ENCODE peak calls at places on chromosomes 16 and 17, in ten cellular contexts. One of them, this sample, is unnamed.

GRCh38 chr16:48503779-48504178 is 106.2 kb downstream of the N4BP1 start:
- DNase-seq in adrenal gland: no peak
- DNase-seq in keratinocyte: no peak
- DNase-seq in heart right ventricle: peak; percentile 48
- DNase-seq in A549: no peak
- DNase-seq in heart left ventricle: peak; percentile 56
- DNase-seq in hepatocyte: peak; percentile 76
- DNase-seq in dorsolateral prefrontal cortex: no peak
- DNase-seq in small intestine: no peak
- DNase-seq in HL-60: no peak
- DNase-seq in this sample: no peak

GRCh38 chr16:84137287-84137686 is 7.7 kb downstream of the HSDL1 start:
- DNase-seq in adrenal gland: no peak
- DNase-seq in keratinocyte: no peak
- DNase-seq in heart right ventricle: no peak
- DNase-seq in A549: no peak
- DNase-seq in heart left ventricle: no peak
- DNase-seq in hepatocyte: no peak
- DNase-seq in dorsolateral prefrontal cortex: no peak
- DNase-seq in small intestine: no peak
- DNase-seq in HL-60: no peak
- DNase-seq in this sample: no peak

GRCh38 chr17:9818760-9819159 is 3.1 kb downstream of the GSG1L2 start:
- DNase-seq in adrenal gland: no peak
- DNase-seq in keratinocyte: no peak
- DNase-seq in heart right ventricle: no peak
- DNase-seq in A549: no peak
- DNase-seq in heart left ventricle: no peak
- DNase-seq in hepatocyte: no peak
- DNase-seq in dorsolateral prefrontal cortex: no peak
- DNase-seq in small intestine: no peak
- DNase-seq in HL-60: no peak
- DNase-seq in this sample: no peak

GRCh38 chr16:84453061-84453752 is 51.3 kb downstream of the MEAK7 start:
- DNase-seq in adrenal gland: no peak
- DNase-seq in keratinocyte: no peak
- DNase-seq in heart right ventricle: no peak
- DNase-seq in A549: no peak
- DNase-seq in heart left ventricle: no peak
- DNase-seq in hepatocyte: no peak
- DNase-seq in dorsolateral prefrontal cortex: no peak
- DNase-seq in small intestine: no peak
- DNase-seq in HL-60: no peak
- DNase-seq in this sample: no peak

GRCh38 chr17:71926746-71927398 is 193.9 kb upstream of the SOX9 start:
- DNase-seq in adrenal gland: no peak
- DNase-seq in keratinocyte: no peak
- DNase-seq in heart right ventricle: no peak
- DNase-seq in A549: no peak
- DNase-seq in heart left ventricle: no peak
- DNase-seq in hepatocyte: no peak
- DNase-seq in dorsolateral prefrontal cortex: no peak
- DNase-seq in small intestine: no peak
- DNase-seq in HL-60: no peak
- DNase-seq in this sample: no peak

GRCh38 chr16:64094170-64094960 is 1027.5 kb downstream of the CDH11 start:
- DNase-seq in adrenal gland: no peak
- DNase-seq in keratinocyte: no peak
- DNase-seq in heart right ventricle: no peak
- DNase-seq in A549: no peak
- DNase-seq in heart left ventricle: no peak
- DNase-seq in hepatocyte: no peak
- DNase-seq in dorsolateral prefrontal cortex: no peak
- DNase-seq in small intestine: no peak
- DNase-seq in HL-60: no peak
- DNase-seq in this sample: no peak

GRCh38 chr16:19718624-19718965 is 524 bp downstream of the IQCK start:
- DNase-seq in adrenal gland: no peak
- DNase-seq in keratinocyte: no peak
- DNase-seq in heart right ventricle: no peak
- DNase-seq in A549: no peak
- DNase-seq in heart left ventricle: no peak
- DNase-seq in hepatocyte: peak; percentile 37
- DNase-seq in dorsolateral prefrontal cortex: peak; percentile 16
- DNase-seq in small intestine: peak; percentile 20
- DNase-seq in HL-60: peak; percentile 36
- DNase-seq in this sample: no peak

GRCh38 chr16:83227336-83227735 is 580.4 kb upstream of the HSBP1 start:
- DNase-seq in adrenal gland: no peak
- DNase-seq in keratinocyte: no peak
- DNase-seq in heart right ventricle: no peak
- DNase-seq in A549: no peak
- DNase-seq in heart left ventricle: no peak
- DNase-seq in hepatocyte: no peak
- DNase-seq in dorsolateral prefrontal cortex: no peak
- DNase-seq in small intestine: no peak
- DNase-seq in HL-60: no peak
- DNase-seq in this sample: no peak

GRCh38 chr17:76871668-76872067 is 3.5 kb downstream of the MGAT5B start:
- DNase-seq in adrenal gland: no peak
- DNase-seq in keratinocyte: no peak
- DNase-seq in heart right ventricle: no peak
- DNase-seq in A549: peak; percentile 36
- DNase-seq in heart left ventricle: no peak
- DNase-seq in hepatocyte: no peak
- DNase-seq in dorsolateral prefrontal cortex: no peak
- DNase-seq in small intestine: no peak
- DNase-seq in HL-60: no peak
- DNase-seq in this sample: no peak

DNA sequence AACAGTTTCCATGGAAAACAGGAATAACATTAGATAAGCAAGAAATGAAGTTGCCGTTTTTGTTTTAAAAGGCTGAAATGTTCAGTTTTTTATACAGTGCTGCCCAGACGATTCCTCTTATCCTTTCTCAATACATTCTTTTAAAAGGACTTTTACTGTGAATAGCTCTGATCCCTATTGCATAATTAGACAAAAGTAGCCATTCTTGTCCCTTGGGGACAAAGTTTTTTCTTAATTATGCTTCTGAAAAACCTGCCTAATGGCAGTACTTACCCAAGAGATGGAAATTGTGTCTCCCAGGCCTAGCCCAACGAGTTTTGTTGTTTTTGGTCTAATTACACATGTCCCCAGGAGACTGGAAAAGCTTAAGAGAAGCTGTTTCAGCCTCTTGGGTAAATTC is 27.6 kb downstream of the NXPH3 start:
- DNase-seq in adrenal gland: no peak
- DNase-seq in keratinocyte: no peak
- DNase-seq in heart right ventricle: no peak
- DNase-seq in A549: no peak
- DNase-seq in heart left ventricle: no peak
- DNase-seq in hepatocyte: no peak
- DNase-seq in dorsolateral prefrontal cortex: no peak
- DNase-seq in small intestine: no peak
- DNase-seq in HL-60: no peak
- DNase-seq in this sample: no peak
- H3K27ac ChIP-seq in adrenal gland: peak overlapping the region; percentile 40
- H3K27ac ChIP-seq in keratinocyte: no peak overlapping the region
- H3K27ac ChIP-seq in heart right ventricle: peak overlapping the region; percentile 26
- H3K27ac ChIP-seq in A549: no peak overlapping the region
- H3K27ac ChIP-seq in heart left ventricle: no peak overlapping the region
- H3K27ac ChIP-seq in hepatocyte: no peak overlapping the region
- H3K27ac ChIP-seq in dorsolateral prefrontal cortex: no peak overlapping the region
- H3K27ac ChIP-seq in small intestine: no peak overlapping the region
- H3K27ac ChIP-seq in HL-60: no peak overlapping the region
- H3K27ac ChIP-seq in this sample: no peak overlapping the region

GRCh38 chr17:31674305-31674704 is 184.7 kb downstream of the COPRS start:
- DNase-seq in adrenal gland: no peak
- DNase-seq in keratinocyte: peak; percentile 40
- DNase-seq in heart right ventricle: no peak
- DNase-seq in A549: no peak
- DNase-seq in heart left ventricle: no peak
- DNase-seq in hepatocyte: no peak
- DNase-seq in dorsolateral prefrontal cortex: no peak
- DNase-seq in small intestine: no peak
- DNase-seq in HL-60: no peak
- DNase-seq in this sample: no peak
- H3K27ac ChIP-seq in adrenal gland: no peak overlapping the region
- H3K27ac ChIP-seq in keratinocyte: peak overlapping the region; percentile 77
- H3K27ac ChIP-seq in heart right ventricle: no peak overlapping the region
- H3K27ac ChIP-seq in A549: no peak overlapping the region
- H3K27ac ChIP-seq in heart left ventricle: no peak overlapping the region
- H3K27ac ChIP-seq in hepatocyte: no peak overlapping the region
- H3K27ac ChIP-seq in dorsolateral prefrontal cortex: no peak overlapping the region
- H3K27ac ChIP-seq in small intestine: no peak overlapping the region
- H3K27ac ChIP-seq in HL-60: no peak overlapping the region
- H3K27ac ChIP-seq in this sample: peak overlapping the region; percentile 55

GRCh38 chr17:31293586-31293985 is 3.5 kb downstream of the OMG start:
- DNase-seq in adrenal gland: no peak
- DNase-seq in keratinocyte: no peak
- DNase-seq in heart right ventricle: no peak
- DNase-seq in A549: no peak
- DNase-seq in heart left ventricle: no peak
- DNase-seq in hepatocyte: no peak
- DNase-seq in dorsolateral prefrontal cortex: no peak
- DNase-seq in small intestine: no peak
- DNase-seq in HL-60: no peak
- DNase-seq in this sample: no peak

GRCh38 chr17:31296156-31296555 is 883 bp downstream of the OMG start:
- DNase-seq in adrenal gland: no peak
- DNase-seq in keratinocyte: no peak
- DNase-seq in heart right ventricle: no peak
- DNase-seq in A549: no peak
- DNase-seq in heart left ventricle: no peak
- DNase-seq in hepatocyte: no peak
- DNase-seq in dorsolateral prefrontal cortex: no peak
- DNase-seq in small intestine: no peak
- DNase-seq in HL-60: no peak
- DNase-seq in this sample: no peak

GRCh38 chr17:31295489-31295871 is 1.6 kb downstream of the OMG start:
- DNase-seq in adrenal gland: no peak
- DNase-seq in keratinocyte: no peak
- DNase-seq in heart right ventricle: no peak
- DNase-seq in A549: no peak
- DNase-seq in heart left ventricle: no peak
- DNase-seq in hepatocyte: no peak
- DNase-seq in dorsolateral prefrontal cortex: no peak
- DNase-seq in small intestine: no peak
- DNase-seq in HL-60: no peak
- DNase-seq in this sample: no peak

GRCh38 chr17:31294839-31295488 is 2.1 kb downstream of the OMG start:
- DNase-seq in adrenal gland: no peak
- DNase-seq in keratinocyte: no peak
- DNase-seq in heart right ventricle: no peak
- DNase-seq in A549: no peak
- DNase-seq in heart left ventricle: no peak
- DNase-seq in hepatocyte: no peak
- DNase-seq in dorsolateral prefrontal cortex: no peak
- DNase-seq in small intestine: no peak
- DNase-seq in HL-60: no peak
- DNase-seq in this sample: no peak

GRCh38 chr17:31294231-31294630 is 2.8 kb downstream of the OMG start:
- DNase-seq in adrenal gland: no peak
- DNase-seq in keratinocyte: no peak
- DNase-seq in heart right ventricle: no peak
- DNase-seq in A549: no peak
- DNase-seq in heart left ventricle: no peak
- DNase-seq in hepatocyte: no peak
- DNase-seq in dorsolateral prefrontal cortex: no peak
- DNase-seq in small intestine: no peak
- DNase-seq in HL-60: no peak
- DNase-seq in this sample: no peak
- H3K27ac ChIP-seq in adrenal gland: no peak overlapping the region
- H3K27ac ChIP-seq in keratinocyte: no peak overlapping the region
- H3K27ac ChIP-seq in heart right ventricle: no peak overlapping the region
- H3K27ac ChIP-seq in A549: no peak overlapping the region
- H3K27ac ChIP-seq in heart left ventricle: no peak overlapping the region
- H3K27ac ChIP-seq in hepatocyte: no peak overlapping the region
- H3K27ac ChIP-seq in dorsolateral prefrontal cortex: peak overlapping the region; percentile 92
- H3K27ac ChIP-seq in small intestine: no peak overlapping the region
- H3K27ac ChIP-seq in HL-60: no peak overlapping the region
- H3K27ac ChIP-seq in this sample: no peak overlapping the region

GRCh38 chr16:86354641-86355040 is 155.7 kb upstream of the FOXF1 start:
- DNase-seq in adrenal gland: no peak
- DNase-seq in keratinocyte: no peak
- DNase-seq in heart right ventricle: no peak
- DNase-seq in A549: no peak
- DNase-seq in heart left ventricle: no peak
- DNase-seq in hepatocyte: no peak
- DNase-seq in dorsolateral prefrontal cortex: no peak
- DNase-seq in small intestine: no peak
- DNase-seq in HL-60: no peak
- DNase-seq in this sample: no peak

GRCh38 chr16:86355951-86356350 is 154.4 kb upstream of the FOXF1 start:
- DNase-seq in adrenal gland: no peak
- DNase-seq in keratinocyte: no peak
- DNase-seq in heart right ventricle: no peak
- DNase-seq in A549: no peak
- DNase-seq in heart left ventricle: no peak
- DNase-seq in hepatocyte: no peak
- DNase-seq in dorsolateral prefrontal cortex: no peak
- DNase-seq in small intestine: no peak
- DNase-seq in HL-60: no peak
- DNase-seq in this sample: no peak

GRCh38 chr16:86355538-86355937 is 154.8 kb upstream of the FOXF1 start:
- DNase-seq in adrenal gland: no peak
- DNase-seq in keratinocyte: no peak
- DNase-seq in heart right ventricle: no peak
- DNase-seq in A549: no peak
- DNase-seq in heart left ventricle: no peak
- DNase-seq in hepatocyte: no peak
- DNase-seq in dorsolateral prefrontal cortex: no peak
- DNase-seq in small intestine: no peak
- DNase-seq in HL-60: no peak
- DNase-seq in this sample: no peak

GRCh38 chr16:86353934-86354333 is 156.4 kb upstream of the FOXF1 start:
- DNase-seq in adrenal gland: no peak
- DNase-seq in keratinocyte: no peak
- DNase-seq in heart right ventricle: no peak
- DNase-seq in A549: no peak
- DNase-seq in heart left ventricle: no peak
- DNase-seq in hepatocyte: no peak
- DNase-seq in dorsolateral prefrontal cortex: no peak
- DNase-seq in small intestine: no peak
- DNase-seq in HL-60: no peak
- DNase-seq in this sample: no peak

GRCh38 chr16:86355114-86355513 is 155.2 kb upstream of the FOXF1 start:
- DNase-seq in adrenal gland: no peak
- DNase-seq in keratinocyte: no peak
- DNase-seq in heart right ventricle: no peak
- DNase-seq in A549: no peak
- DNase-seq in heart left ventricle: no peak
- DNase-seq in hepatocyte: no peak
- DNase-seq in dorsolateral prefrontal cortex: no peak
- DNase-seq in small intestine: no peak
- DNase-seq in HL-60: no peak
- DNase-seq in this sample: no peak
- H3K27ac ChIP-seq in adrenal gland: no peak overlapping the region
- H3K27ac ChIP-seq in keratinocyte: no peak overlapping the region
- H3K27ac ChIP-seq in heart right ventricle: no peak overlapping the region
- H3K27ac ChIP-seq in A549: no peak overlapping the region
- H3K27ac ChIP-seq in heart left ventricle: no peak overlapping the region
- H3K27ac ChIP-seq in hepatocyte: peak overlapping the region; percentile 81
- H3K27ac ChIP-seq in dorsolateral prefrontal cortex: no peak overlapping the region
- H3K27ac ChIP-seq in small intestine: no peak overlapping the region
- H3K27ac ChIP-seq in HL-60: no peak overlapping the region
- H3K27ac ChIP-seq in this sample: no peak overlapping the region

This sample was measured in epithelial cell of prostate.